ENCODE peak calls at places on chromosomes 1 and 21, in seven cellular contexts. Y, A, H, F, E, M and O are unnamed samples.

GRCh38 chr1:48105167-48105566 is 108.0 kb upstream of the TRABD2B start:
- DNase-seq in H (no peak), Y (no peak), E (no peak), A (no peak), F (no peak), M (no peak), O (no peak)

GRCh38 chr1:1090424-1091343 is 16.6 kb upstream of the RNF223 start:
- DNase-seq in M (no peak), A (no peak), E (peak), H (no peak), F (no peak), Y (no peak), O (peak)

GRCh38 chr1:4003846-4004505 is 103.9 kb upstream of the C1orf174 start:
- DNase-seq in F (no peak), M (no peak), E (no peak), H (no peak), A (no peak), Y (no peak), O (no peak)

GRCh38 chr1:24866211-24867063 is 63.6 kb downstream of the RUNX3 start:
- DNase-seq in E (no peak), M (no peak), F (no peak), Y (no peak), H (peak), A (no peak), O (no peak)

GRCh38 chr1:230280906-230281413 is 145.2 kb downstream of the PGBD5 start:
- DNase-seq in A (no peak), H (no peak), E (peak), F (no peak), M (no peak), Y (no peak), O (no peak)

GRCh38 chr1:180994262-180994661 is 28.4 kb downstream of the STX6 start:
- DNase-seq in H (no peak), Y (peak), F (no peak), M (no peak), A (no peak), E (no peak), O (no peak)

GRCh38 chr1:40766017-40766416 is 17.6 kb upstream of the KCNQ4 start:
- DNase-seq in H (no peak), F (no peak), Y (peak), M (no peak), E (no peak), A (no peak), O (no peak)

GRCh38 chr21:43287111-43287973 is 118.5 kb downstream of the CRYAA start:
- DNase-seq in H (no peak), E (peak), M (no peak), A (no peak), F (no peak), Y (no peak), O (peak)

GRCh38 chr21:33682992-33683627 is 40.8 kb downstream of the ITSN1 start:
- DNase-seq in H (no peak), E (no peak), Y (peak), M (no peak), A (peak), F (no peak), O (no peak)

GRCh38 chr1:86779308-86780191 is 75.2 kb downstream of the SH3GLB1 start:
- DNase-seq in H (no peak), E (no peak), A (no peak), Y (peak), F (no peak), M (no peak), O (no peak)

GRCh38 chr1:92029241-92029922 is 403 bp upstream of the EPHX4 start:
- DNase-seq in F (no peak), Y (peak), A (no peak), M (peak), H (no peak), E (no peak), O (no peak)

GRCh38 chr1:7755448-7755847 is 15.6 kb upstream of the VAMP3 start:
- DNase-seq in M (no peak), H (no peak), E (no peak), A (no peak), Y (peak), F (no peak), O (no peak)

GRCh38 chr1:210104103-210104502 is 128.5 kb upstream of the SERTAD4 start:
- DNase-seq in A (no peak), E (no peak), Y (no peak), M (no peak), F (no peak), H (no peak), O (no peak)

GRCh38 chr1:212224102-212224501 is 61.1 kb upstream of the PPP2R5A start:
- DNase-seq in Y (no peak), M (no peak), F (no peak), A (no peak), E (no peak), H (no peak), O (no peak)

GRCh38 chr1:51415963-51416362 is 85.6 kb upstream of the TTC39A start:
- DNase-seq in E (no peak), Y (no peak), F (no peak), A (no peak), M (no peak), H (no peak), O (no peak)

GRCh38 chr1:166432655-166433054 is 265.9 kb upstream of the FAM78B start:
- DNase-seq in M (no peak), F (peak), E (no peak), Y (no peak), A (no peak), H (no peak), O (no peak)

GRCh38 chr1:210344706-210345105 is 16.0 kb downstream of the HHAT start:
- DNase-seq in Y (no peak), H (no peak), F (no peak), E (no peak), M (no peak), A (no peak), O (no peak)

GRCh38 chr1:150912623-150913022 is 13.5 kb upstream of the SETDB1 start:
- DNase-seq in F (no peak), M (no peak), E (no peak), A (no peak), H (no peak), Y (no peak), O (no peak)

GRCh38 chr1:182783068-182783467 is 6.5 kb upstream of the NPL start:
- DNase-seq in Y (no peak), E (no peak), M (peak), F (no peak), A (no peak), H (no peak), O (no peak)

GRCh38 chr1:2980073-2980791 is 41.0 kb upstream of the ACTRT2 start:
- DNase-seq in F (no peak), H (no peak), Y (no peak), E (peak), M (no peak), A (no peak), O (no peak)

GRCh38 chr1:207793327-207793726 is 41.5 kb downstream of the CD46 start:
- DNase-seq in F (no peak), M (no peak), A (no peak), Y (no peak), H (no peak), E (no peak), O (no peak)

GRCh38 chr21:45821315-45822001 is 160.1 kb upstream of the COL6A1 start:
- DNase-seq in M (peak), A (no peak), E (no peak), F (no peak), H (no peak), Y (no peak), O (no peak)

GRCh38 chr1:179853102-179853501 is 24.5 kb downstream of the TOR1AIP2 start:
- DNase-seq in E (no peak), A (no peak), F (no peak), M (no peak), Y (no peak), H (no peak), O (no peak)

GRCh38 chr1:67863637-67864036 is 30.4 kb upstream of the GNG12 start:
- DNase-seq in M (no peak), A (no peak), F (no peak), Y (no peak), H (no peak), E (no peak), O (no peak)

GRCh38 chr21:36059823-36060158 is 535 bp downstream of the SETD4 start:
- DNase-seq in Y (no peak), H (no peak), E (no peak), F (peak), A (no peak), M (no peak), O (peak)

GRCh38 chr1:78101514-78101913 is 55.7 kb downstream of the GIPC2 start:
- DNase-seq in M (no peak), H (no peak), E (no peak), A (peak), F (no peak), Y (peak), O (peak)
- H3K27ac ChIP-seq in M (no peak), H (no peak), E (peak), A (peak), F (no peak), Y (peak), O (no peak)

GRCh38 chr1:221868894-221869293 is 127.0 kb upstream of the DUSP10 start:
- DNase-seq in Y (peak), M (no peak), H (no peak), F (no peak), A (no peak), E (no peak), O (no peak)

GRCh38 chr1:221858758-221859157 is 116.9 kb upstream of the DUSP10 start:
- DNase-seq in Y (peak), A (no peak), F (no peak), E (no peak), H (no peak), M (no peak), O (no peak)

GRCh38 chr1:221865808-221866207 is 123.9 kb upstream of the DUSP10 start:
- DNase-seq in F (no peak), A (no peak), M (no peak), Y (peak), E (no peak), H (no peak), O (no peak)

GRCh38 chr1:221862971-221863370 is 121.1 kb upstream of the DUSP10 start:
- DNase-seq in F (no peak), M (no peak), E (no peak), Y (no peak), A (no peak), H (no peak), O (no peak)

GRCh38 chr1:221863635-221864034 is 121.7 kb upstream of the DUSP10 start:
- DNase-seq in H (no peak), E (no peak), F (no peak), Y (no peak), A (no peak), M (no peak), O (no peak)
- H3K27ac ChIP-seq in H (no peak), E (no peak), F (no peak), Y (no peak), A (no peak), M (no peak), O (no peak)

DNA sequence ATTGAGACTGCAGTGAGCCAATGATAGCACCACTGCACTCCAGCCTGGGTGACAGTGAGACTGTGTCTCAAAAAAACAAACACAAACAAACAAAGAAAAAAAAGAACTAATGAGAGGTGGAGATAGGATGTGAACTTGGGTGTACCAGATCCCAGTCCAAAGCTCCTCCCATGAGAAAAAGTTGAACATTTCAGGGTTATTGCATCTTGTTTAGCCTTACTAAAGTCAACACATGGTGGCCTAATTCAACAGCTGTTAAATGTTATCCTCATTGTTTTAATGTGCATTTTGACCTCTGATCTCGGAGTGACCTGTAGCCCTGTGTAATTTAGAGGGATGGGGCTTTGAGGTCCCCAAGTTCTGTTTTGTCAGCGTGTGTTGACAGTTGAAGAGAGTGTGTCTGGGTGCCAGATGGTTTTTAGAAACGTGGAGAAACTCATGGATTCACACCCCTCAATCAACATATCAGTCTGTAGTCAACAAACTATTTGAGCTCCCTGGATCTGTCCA is 34.6 kb downstream of the PTPRU start:
- DNase-seq in F (no peak), Y (no peak), M (no peak), H (no peak), A (no peak), E (no peak), O (no peak)
- H3K27ac ChIP-seq in F (no peak), Y (no peak), M (no peak), H (no peak), A (no peak), E (no peak), O (peak)

GRCh38 chr1:240491796-240492195 is 120.2 kb downstream of the GREM2 start:
- DNase-seq in Y (no peak), E (no peak), H (no peak), M (no peak), A (no peak), F (no peak), O (no peak)
- H3K27ac ChIP-seq in Y (no peak), E (no peak), H (no peak), M (no peak), A (no peak), F (no peak), O (no peak)

GRCh38 chr1:36163426-36163825 is 7.5 kb downstream of the MAP7D1 start:
- DNase-seq in A (no peak), F (no peak), M (no peak), E (no peak), H (no peak), Y (no peak), O (no peak)
- H3K27ac ChIP-seq in A (no peak), F (no peak), M (no peak), E (peak), H (no peak), Y (no peak), O (peak)

DNA sequence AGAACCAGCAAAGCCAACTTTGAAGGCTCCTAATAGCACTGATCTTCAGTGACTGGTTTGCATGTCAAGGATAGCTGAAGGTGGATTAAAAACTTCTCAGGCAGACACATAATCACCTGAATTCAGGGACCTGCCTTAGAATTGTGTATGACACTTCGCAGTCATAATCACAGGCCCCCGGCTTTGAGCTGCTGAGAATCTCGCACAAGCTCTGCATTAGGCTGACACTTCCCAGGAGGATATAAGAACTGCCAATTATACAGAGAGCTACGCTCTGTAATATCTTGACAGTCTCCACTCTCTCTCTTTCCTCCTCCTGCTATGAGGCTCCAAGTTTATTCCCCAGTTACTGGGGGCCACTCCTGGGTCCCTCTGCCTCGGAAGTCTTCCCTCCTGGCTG is 42.8 kb downstream of the EBNA1BP2 start:
- DNase-seq in M (no peak), H (no peak), Y (no peak), E (no peak), F (no peak), A (no peak), O (no peak)
- H3K27ac ChIP-seq in M (no peak), H (no peak), Y (no peak), E (no peak), F (no peak), A (no peak), O (no peak)